ENCODE peak calls at places on chromosomes 4 and X, in nine cellular contexts. One of them, this sample, is unnamed.
A peak's percentile ranks its signal among the peaks of the same experiment; 100 is the strongest.

GRCh38 chr4:40515037-40515397 is 114.6 kb downstream of the RBM47 start:
- DNase-seq in cardiac muscle cell: peak; percentile 13
- DNase-seq in endothelial cell: no peak
- DNase-seq in T-cell: no peak
- DNase-seq in activated CD8-positive, alpha-beta memory T cell treated with anti-CD3 and anti-CD28 coated beads for 4 hours: no peak
- DNase-seq in left cardiac atrium: no peak
- DNase-seq in spleen: no peak
- DNase-seq in astrocyte of the hippocampus: peak; percentile 26
- DNase-seq in aorta: no peak
- DNase-seq in this sample: no peak

GRCh38 chr4:137609693-137610450 is 77.6 kb upstream of the PCDH18 start:
- DNase-seq in activated CD8-positive, alpha-beta memory T cell treated with anti-CD3 and anti-CD28 coated beads for 4 hours: no peak
- DNase-seq in aorta: no peak
- DNase-seq in astrocyte of the hippocampus: no peak
- DNase-seq in cardiac muscle cell: peak; percentile 74
- DNase-seq in left cardiac atrium: no peak
- DNase-seq in endothelial cell: no peak
- DNase-seq in spleen: no peak
- DNase-seq in T-cell: no peak
- DNase-seq in this sample: peak; percentile 22

GRCh38 chr4:116838609-116839008 is 246.8 kb downstream of the TRAM1L1 start:
- DNase-seq in endothelial cell: no peak
- DNase-seq in spleen: no peak
- DNase-seq in activated CD8-positive, alpha-beta memory T cell treated with anti-CD3 and anti-CD28 coated beads for 4 hours: no peak
- DNase-seq in left cardiac atrium: no peak
- DNase-seq in cardiac muscle cell: no peak
- DNase-seq in astrocyte of the hippocampus: no peak
- DNase-seq in aorta: no peak
- DNase-seq in T-cell: no peak
- DNase-seq in this sample: no peak

GRCh38 chr4:89724716-89725115 is 112.2 kb downstream of the SNCA start:
- DNase-seq in left cardiac atrium: no peak
- DNase-seq in cardiac muscle cell: peak; percentile 29
- DNase-seq in T-cell: no peak
- DNase-seq in spleen: no peak
- DNase-seq in endothelial cell: no peak
- DNase-seq in activated CD8-positive, alpha-beta memory T cell treated with anti-CD3 and anti-CD28 coated beads for 4 hours: no peak
- DNase-seq in astrocyte of the hippocampus: peak; percentile 12
- DNase-seq in aorta: no peak
- DNase-seq in this sample: peak; percentile 81

GRCh38 chrX:1453951-1454785 is 1.5 kb upstream of the ASMTL start:
- DNase-seq in astrocyte of the hippocampus: peak; percentile 92
- DNase-seq in spleen: peak; percentile 97
- DNase-seq in endothelial cell: peak; percentile 93
- DNase-seq in T-cell: peak; percentile 87
- DNase-seq in aorta: peak; percentile 97
- DNase-seq in left cardiac atrium: peak; percentile 87
- DNase-seq in cardiac muscle cell: peak; percentile 85
- DNase-seq in activated CD8-positive, alpha-beta memory T cell treated with anti-CD3 and anti-CD28 coated beads for 4 hours: peak; percentile 88
- DNase-seq in this sample: peak; percentile 79

GRCh38 chr4:177124436-177124835 is 185.2 kb upstream of the NEIL3 start:
- DNase-seq in astrocyte of the hippocampus: no peak
- DNase-seq in activated CD8-positive, alpha-beta memory T cell treated with anti-CD3 and anti-CD28 coated beads for 4 hours: no peak
- DNase-seq in cardiac muscle cell: no peak
- DNase-seq in T-cell: no peak
- DNase-seq in aorta: no peak
- DNase-seq in endothelial cell: no peak
- DNase-seq in left cardiac atrium: no peak
- DNase-seq in spleen: no peak
- DNase-seq in this sample: no peak

GRCh38 chr4:165874072-165874798 is 1.2 kb downstream of the TLL1 start:
- DNase-seq in left cardiac atrium: no peak
- DNase-seq in T-cell: no peak
- DNase-seq in astrocyte of the hippocampus: peak; percentile 23
- DNase-seq in cardiac muscle cell: peak; percentile 18
- DNase-seq in activated CD8-positive, alpha-beta memory T cell treated with anti-CD3 and anti-CD28 coated beads for 4 hours: no peak
- DNase-seq in spleen: no peak
- DNase-seq in aorta: peak; percentile 78
- DNase-seq in endothelial cell: peak; percentile 38
- DNase-seq in this sample: peak; percentile 16

GRCh38 chr4:110200673-110201072 is 2.3 kb upstream of the ELOVL6 start:
- DNase-seq in spleen: no peak
- DNase-seq in T-cell: no peak
- DNase-seq in endothelial cell: no peak
- DNase-seq in left cardiac atrium: no peak
- DNase-seq in cardiac muscle cell: no peak
- DNase-seq in aorta: no peak
- DNase-seq in astrocyte of the hippocampus: no peak
- DNase-seq in activated CD8-positive, alpha-beta memory T cell treated with anti-CD3 and anti-CD28 coated beads for 4 hours: no peak
- DNase-seq in this sample: no peak

GRCh38 chrX:55159556-55159955 is 60.6 kb upstream of the PAGE5 start:
- DNase-seq in T-cell: no peak
- DNase-seq in endothelial cell: no peak
- DNase-seq in astrocyte of the hippocampus: no peak
- DNase-seq in cardiac muscle cell: no peak
- DNase-seq in left cardiac atrium: no peak
- DNase-seq in aorta: no peak
- DNase-seq in activated CD8-positive, alpha-beta memory T cell treated with anti-CD3 and anti-CD28 coated beads for 4 hours: no peak
- DNase-seq in spleen: no peak
- DNase-seq in this sample: no peak

GRCh38 chrX:16148896-16149295 is 18.4 kb upstream of the MAGEB17 start:
- DNase-seq in aorta: no peak
- DNase-seq in astrocyte of the hippocampus: no peak
- DNase-seq in spleen: no peak
- DNase-seq in activated CD8-positive, alpha-beta memory T cell treated with anti-CD3 and anti-CD28 coated beads for 4 hours: no peak
- DNase-seq in T-cell: no peak
- DNase-seq in cardiac muscle cell: no peak
- DNase-seq in endothelial cell: no peak
- DNase-seq in left cardiac atrium: no peak
- DNase-seq in this sample: no peak

GRCh38 chrX:23373129-23373804 is 38.6 kb downstream of the PTCHD1 start:
- DNase-seq in endothelial cell: no peak
- DNase-seq in cardiac muscle cell: peak; percentile 69
- DNase-seq in activated CD8-positive, alpha-beta memory T cell treated with anti-CD3 and anti-CD28 coated beads for 4 hours: no peak
- DNase-seq in spleen: no peak
- DNase-seq in left cardiac atrium: no peak
- DNase-seq in astrocyte of the hippocampus: peak; percentile 67
- DNase-seq in aorta: no peak
- DNase-seq in T-cell: no peak
- DNase-seq in this sample: peak; percentile 82

GRCh38 chr4:10593130-10593529 is 91.4 kb downstream of the CLNK start:
- DNase-seq in activated CD8-positive, alpha-beta memory T cell treated with anti-CD3 and anti-CD28 coated beads for 4 hours: no peak
- DNase-seq in left cardiac atrium: no peak
- DNase-seq in endothelial cell: no peak
- DNase-seq in T-cell: no peak
- DNase-seq in spleen: no peak
- DNase-seq in astrocyte of the hippocampus: no peak
- DNase-seq in aorta: no peak
- DNase-seq in cardiac muscle cell: no peak
- DNase-seq in this sample: no peak

GRCh38 chr4:138975225-138975624 is 40.4 kb upstream of the NOCT start:
- DNase-seq in astrocyte of the hippocampus: no peak
- DNase-seq in spleen: no peak
- DNase-seq in endothelial cell: no peak
- DNase-seq in aorta: no peak
- DNase-seq in activated CD8-positive, alpha-beta memory T cell treated with anti-CD3 and anti-CD28 coated beads for 4 hours: no peak
- DNase-seq in T-cell: no peak
- DNase-seq in cardiac muscle cell: no peak
- DNase-seq in left cardiac atrium: no peak
- DNase-seq in this sample: no peak

GRCh38 chrX:97527725-97528124 is 644.0 kb downstream of the RPA4 start:
- DNase-seq in spleen: no peak
- DNase-seq in T-cell: no peak
- DNase-seq in cardiac muscle cell: no peak
- DNase-seq in left cardiac atrium: no peak
- DNase-seq in endothelial cell: no peak
- DNase-seq in activated CD8-positive, alpha-beta memory T cell treated with anti-CD3 and anti-CD28 coated beads for 4 hours: no peak
- DNase-seq in astrocyte of the hippocampus: no peak
- DNase-seq in aorta: no peak
- DNase-seq in this sample: no peak

GRCh38 chr4:149604827-149605226 is 210.8 kb downstream of the IQCM start:
- DNase-seq in T-cell: no peak
- DNase-seq in activated CD8-positive, alpha-beta memory T cell treated with anti-CD3 and anti-CD28 coated beads for 4 hours: no peak
- DNase-seq in cardiac muscle cell: no peak
- DNase-seq in left cardiac atrium: no peak
- DNase-seq in endothelial cell: no peak
- DNase-seq in aorta: no peak
- DNase-seq in astrocyte of the hippocampus: no peak
- DNase-seq in spleen: no peak
- DNase-seq in this sample: no peak

GRCh38 chr4:44056721-44057151 is 391.9 kb downstream of the KCTD8 start:
- DNase-seq in activated CD8-positive, alpha-beta memory T cell treated with anti-CD3 and anti-CD28 coated beads for 4 hours: no peak
- DNase-seq in left cardiac atrium: no peak
- DNase-seq in astrocyte of the hippocampus: no peak
- DNase-seq in T-cell: no peak
- DNase-seq in cardiac muscle cell: no peak
- DNase-seq in endothelial cell: no peak
- DNase-seq in aorta: no peak
- DNase-seq in spleen: no peak
- DNase-seq in this sample: no peak

GRCh38 chr4:8387615-8388266 is 52.8 kb downstream of the ACOX3 start:
- DNase-seq in astrocyte of the hippocampus: no peak
- DNase-seq in left cardiac atrium: no peak
- DNase-seq in activated CD8-positive, alpha-beta memory T cell treated with anti-CD3 and anti-CD28 coated beads for 4 hours: no peak
- DNase-seq in aorta: no peak
- DNase-seq in endothelial cell: no peak
- DNase-seq in cardiac muscle cell: no peak
- DNase-seq in spleen: no peak
- DNase-seq in T-cell: no peak
- DNase-seq in this sample: peak; percentile 23

GRCh38 chrX:54246866-54247265 is 63.8 kb upstream of the FAM120C start:
- DNase-seq in left cardiac atrium: no peak
- DNase-seq in aorta: no peak
- DNase-seq in activated CD8-positive, alpha-beta memory T cell treated with anti-CD3 and anti-CD28 coated beads for 4 hours: no peak
- DNase-seq in spleen: no peak
- DNase-seq in endothelial cell: no peak
- DNase-seq in cardiac muscle cell: no peak
- DNase-seq in astrocyte of the hippocampus: no peak
- DNase-seq in T-cell: no peak
- DNase-seq in this sample: no peak

GRCh38 chr4:177242651-177243296 is 66.9 kb upstream of the NEIL3 start:
- DNase-seq in T-cell: no peak
- DNase-seq in cardiac muscle cell: no peak
- DNase-seq in activated CD8-positive, alpha-beta memory T cell treated with anti-CD3 and anti-CD28 coated beads for 4 hours: no peak
- DNase-seq in endothelial cell: no peak
- DNase-seq in astrocyte of the hippocampus: peak; percentile 8
- DNase-seq in aorta: no peak
- DNase-seq in spleen: no peak
- DNase-seq in left cardiac atrium: no peak
- DNase-seq in this sample: peak; percentile 19

GRCh38 chr4:112898357-112899141 is 150.9 kb upstream of the ANK2 start:
- DNase-seq in astrocyte of the hippocampus: peak; percentile 8
- DNase-seq in aorta: no peak
- DNase-seq in endothelial cell: no peak
- DNase-seq in T-cell: no peak
- DNase-seq in cardiac muscle cell: no peak
- DNase-seq in spleen: no peak
- DNase-seq in activated CD8-positive, alpha-beta memory T cell treated with anti-CD3 and anti-CD28 coated beads for 4 hours: no peak
- DNase-seq in left cardiac atrium: no peak
- DNase-seq in this sample: peak; percentile 18

GRCh38 chr4:128241425-128241913 is 46.1 kb downstream of the PGRMC2 start:
- DNase-seq in aorta: no peak
- DNase-seq in left cardiac atrium: no peak
- DNase-seq in spleen: no peak
- DNase-seq in cardiac muscle cell: peak; percentile 95
- DNase-seq in astrocyte of the hippocampus: peak; percentile 91
- DNase-seq in activated CD8-positive, alpha-beta memory T cell treated with anti-CD3 and anti-CD28 coated beads for 4 hours: no peak
- DNase-seq in T-cell: no peak
- DNase-seq in endothelial cell: no peak
- DNase-seq in this sample: peak; percentile 98

GRCh38 chr4:13992041-13992440 is 364.5 kb upstream of the BOD1L1 start:
- DNase-seq in aorta: no peak
- DNase-seq in activated CD8-positive, alpha-beta memory T cell treated with anti-CD3 and anti-CD28 coated beads for 4 hours: no peak
- DNase-seq in left cardiac atrium: no peak
- DNase-seq in astrocyte of the hippocampus: no peak
- DNase-seq in cardiac muscle cell: no peak
- DNase-seq in T-cell: no peak
- DNase-seq in endothelial cell: no peak
- DNase-seq in spleen: no peak
- DNase-seq in this sample: no peak

GRCh38 chr4:179692251-179692650 is 2250.0 kb upstream of the AGA start:
- DNase-seq in endothelial cell: no peak
- DNase-seq in spleen: no peak
- DNase-seq in T-cell: no peak
- DNase-seq in activated CD8-positive, alpha-beta memory T cell treated with anti-CD3 and anti-CD28 coated beads for 4 hours: no peak
- DNase-seq in astrocyte of the hippocampus: no peak
- DNase-seq in left cardiac atrium: no peak
- DNase-seq in aorta: no peak
- DNase-seq in cardiac muscle cell: no peak
- DNase-seq in this sample: no peak

GRCh38 chrX:136168929-136169735 is 21.8 kb downstream of the FHL1 start:
- DNase-seq in left cardiac atrium: peak; percentile 42
- DNase-seq in T-cell: no peak
- DNase-seq in aorta: peak; percentile 80
- DNase-seq in cardiac muscle cell: peak; percentile 83
- DNase-seq in astrocyte of the hippocampus: peak; percentile 90
- DNase-seq in endothelial cell: peak; percentile 31
- DNase-seq in activated CD8-positive, alpha-beta memory T cell treated with anti-CD3 and anti-CD28 coated beads for 4 hours: no peak
- DNase-seq in spleen: no peak
- DNase-seq in this sample: peak; percentile 92

GRCh38 chr4:10622728-10623127 is 61.8 kb downstream of the CLNK start:
- DNase-seq in activated CD8-positive, alpha-beta memory T cell treated with anti-CD3 and anti-CD28 coated beads for 4 hours: no peak
- DNase-seq in cardiac muscle cell: peak; percentile 27
- DNase-seq in endothelial cell: peak; percentile 19
- DNase-seq in spleen: no peak
- DNase-seq in astrocyte of the hippocampus: no peak
- DNase-seq in aorta: no peak
- DNase-seq in T-cell: no peak
- DNase-seq in left cardiac atrium: no peak
- DNase-seq in this sample: no peak

GRCh38 chr4:179097741-179098140 is 1655.5 kb upstream of the AGA start:
- DNase-seq in endothelial cell: peak; percentile 60
- DNase-seq in cardiac muscle cell: peak; percentile 1
- DNase-seq in aorta: no peak
- DNase-seq in left cardiac atrium: no peak
- DNase-seq in astrocyte of the hippocampus: peak; percentile 76
- DNase-seq in T-cell: no peak
- DNase-seq in spleen: no peak
- DNase-seq in activated CD8-positive, alpha-beta memory T cell treated with anti-CD3 and anti-CD28 coated beads for 4 hours: no peak
- DNase-seq in this sample: peak; percentile 27

GRCh38 chr4:66266035-66266434 is 595.7 kb upstream of the EPHA5 start:
- DNase-seq in T-cell: no peak
- DNase-seq in aorta: no peak
- DNase-seq in astrocyte of the hippocampus: no peak
- DNase-seq in activated CD8-positive, alpha-beta memory T cell treated with anti-CD3 and anti-CD28 coated beads for 4 hours: no peak
- DNase-seq in spleen: peak; percentile 34
- DNase-seq in cardiac muscle cell: no peak
- DNase-seq in endothelial cell: no peak
- DNase-seq in left cardiac atrium: peak; percentile 8
- DNase-seq in this sample: no peak